ENCODE peak calls at places on chromosomes 16 and 17, in nine cellular contexts. One of them, this sample, is unnamed.

GRCh38 chr17:55237268-55237667 is 27.5 kb upstream of the HLF start:
- DNase-seq in lower lobe of right lung: no peak
- DNase-seq in sigmoid colon: no peak
- DNase-seq in AG10803: peak; percentile 10
- DNase-seq in AG09309: no peak
- DNase-seq in heart left ventricle: no peak
- DNase-seq in GM12865: peak; percentile 42
- DNase-seq in mammary epithelial cell: no peak
- DNase-seq in fibroblast of mammary gland: peak; percentile 1
- DNase-seq in this sample: no peak

GRCh38 chr16:68715471-68715870 is 21.6 kb upstream of the CDH1 start:
- DNase-seq in mammary epithelial cell: no peak
- DNase-seq in sigmoid colon: no peak
- DNase-seq in AG10803: no peak
- DNase-seq in fibroblast of mammary gland: no peak
- DNase-seq in AG09309: no peak
- DNase-seq in lower lobe of right lung: no peak
- DNase-seq in GM12865: no peak
- DNase-seq in heart left ventricle: no peak
- DNase-seq in this sample: no peak

GRCh38 chr16:86809458-86809955 is 231.2 kb downstream of the FOXL1 start:
- DNase-seq in lower lobe of right lung: no peak
- DNase-seq in GM12865: no peak
- DNase-seq in mammary epithelial cell: peak; percentile 92
- DNase-seq in AG10803: peak; percentile 72
- DNase-seq in fibroblast of mammary gland: peak; percentile 87
- DNase-seq in heart left ventricle: no peak
- DNase-seq in AG09309: peak; percentile 68
- DNase-seq in sigmoid colon: no peak
- DNase-seq in this sample: peak; percentile 36

GRCh38 chr17:81249233-81250040 is 10.3 kb downstream of the NDUFAF8 start:
- DNase-seq in heart left ventricle: peak; percentile 50
- DNase-seq in AG09309: no peak
- DNase-seq in GM12865: no peak
- DNase-seq in mammary epithelial cell: peak; percentile 31
- DNase-seq in lower lobe of right lung: peak; percentile 40
- DNase-seq in sigmoid colon: no peak
- DNase-seq in fibroblast of mammary gland: peak; percentile 21
- DNase-seq in AG10803: no peak
- DNase-seq in this sample: no peak

GRCh38 chr17:27640790-27641189 is 9.8 kb downstream of the LGALS9 start:
- DNase-seq in AG09309: no peak
- DNase-seq in GM12865: no peak
- DNase-seq in AG10803: no peak
- DNase-seq in heart left ventricle: no peak
- DNase-seq in fibroblast of mammary gland: no peak
- DNase-seq in lower lobe of right lung: no peak
- DNase-seq in sigmoid colon: no peak
- DNase-seq in mammary epithelial cell: no peak
- DNase-seq in this sample: no peak

GRCh38 chr17:39820541-39820940 is 43.6 kb downstream of the IKZF3 start:
- DNase-seq in mammary epithelial cell: no peak
- DNase-seq in sigmoid colon: no peak
- DNase-seq in heart left ventricle: no peak
- DNase-seq in fibroblast of mammary gland: no peak
- DNase-seq in AG10803: no peak
- DNase-seq in GM12865: peak; percentile 47
- DNase-seq in AG09309: no peak
- DNase-seq in lower lobe of right lung: no peak
- DNase-seq in this sample: no peak

GRCh38 chr17:19645608-19646250 is 2.8 kb upstream of the ALDH3A2 start:
- DNase-seq in mammary epithelial cell: no peak
- DNase-seq in AG10803: no peak
- DNase-seq in AG09309: no peak
- DNase-seq in fibroblast of mammary gland: peak; percentile 30
- DNase-seq in sigmoid colon: no peak
- DNase-seq in heart left ventricle: no peak
- DNase-seq in GM12865: peak; percentile 74
- DNase-seq in lower lobe of right lung: peak; percentile 58
- DNase-seq in this sample: no peak

GRCh38 chr16:23869052-23869451 is 33.3 kb downstream of the PRKCB start:
- DNase-seq in fibroblast of mammary gland: no peak
- DNase-seq in AG09309: no peak
- DNase-seq in heart left ventricle: no peak
- DNase-seq in mammary epithelial cell: no peak
- DNase-seq in AG10803: no peak
- DNase-seq in GM12865: no peak
- DNase-seq in sigmoid colon: no peak
- DNase-seq in lower lobe of right lung: no peak
- DNase-seq in this sample: no peak

GRCh38 chr17:50708050-50709000 is 611 bp upstream of the ANKRD40 start:
- DNase-seq in heart left ventricle: no peak
- DNase-seq in AG10803: peak; percentile 32
- DNase-seq in GM12865: peak; percentile 40
- DNase-seq in lower lobe of right lung: no peak
- DNase-seq in sigmoid colon: no peak
- DNase-seq in fibroblast of mammary gland: no peak
- DNase-seq in mammary epithelial cell: no peak
- DNase-seq in AG09309: no peak
- DNase-seq in this sample: no peak

GRCh38 chr17:39153541-39154111 is 2.2 kb upstream of the PLXDC1 start:
- DNase-seq in heart left ventricle: peak; percentile 95
- DNase-seq in GM12865: peak; percentile 88
- DNase-seq in lower lobe of right lung: peak; percentile 89
- DNase-seq in AG09309: no peak
- DNase-seq in fibroblast of mammary gland: peak; percentile 86
- DNase-seq in AG10803: peak; percentile 87
- DNase-seq in mammary epithelial cell: peak; percentile 78
- DNase-seq in sigmoid colon: peak; percentile 97
- DNase-seq in this sample: no peak

GRCh38 chr17:55067697-55068439 is 99.3 kb downstream of the STXBP4 start:
- DNase-seq in lower lobe of right lung: no peak
- DNase-seq in AG10803: peak; percentile 24
- DNase-seq in mammary epithelial cell: peak; percentile 33
- DNase-seq in fibroblast of mammary gland: peak; percentile 59
- DNase-seq in AG09309: no peak
- DNase-seq in sigmoid colon: no peak
- DNase-seq in heart left ventricle: no peak
- DNase-seq in GM12865: no peak
- DNase-seq in this sample: no peak

GRCh38 chr17:28119049-28119448 is 76.6 kb downstream of the NLK start:
- DNase-seq in AG10803: no peak
- DNase-seq in fibroblast of mammary gland: no peak
- DNase-seq in GM12865: no peak
- DNase-seq in lower lobe of right lung: no peak
- DNase-seq in mammary epithelial cell: no peak
- DNase-seq in sigmoid colon: no peak
- DNase-seq in AG09309: no peak
- DNase-seq in heart left ventricle: no peak
- DNase-seq in this sample: no peak

GRCh38 chr17:40848583-40849235 is 18.3 kb downstream of the KRT12 start:
- DNase-seq in fibroblast of mammary gland: no peak
- DNase-seq in GM12865: no peak
- DNase-seq in AG09309: no peak
- DNase-seq in sigmoid colon: no peak
- DNase-seq in lower lobe of right lung: no peak
- DNase-seq in heart left ventricle: no peak
- DNase-seq in AG10803: no peak
- DNase-seq in mammary epithelial cell: peak; percentile 12
- DNase-seq in this sample: no peak
- TF ChIP-seq CTCF in fibroblast of mammary gland: no peak
- TF ChIP-seq CTCF in GM12865: no peak
- TF ChIP-seq CTCF in AG09309: no peak
- TF ChIP-seq CTCF in sigmoid colon: no peak
- TF ChIP-seq CTCF in lower lobe of right lung: no peak
- TF ChIP-seq CTCF in heart left ventricle: no peak
- TF ChIP-seq CTCF in AG10803: no peak
- TF ChIP-seq CTCF in mammary epithelial cell: no peak
- TF ChIP-seq CTCF in this sample: no peak

DNA sequence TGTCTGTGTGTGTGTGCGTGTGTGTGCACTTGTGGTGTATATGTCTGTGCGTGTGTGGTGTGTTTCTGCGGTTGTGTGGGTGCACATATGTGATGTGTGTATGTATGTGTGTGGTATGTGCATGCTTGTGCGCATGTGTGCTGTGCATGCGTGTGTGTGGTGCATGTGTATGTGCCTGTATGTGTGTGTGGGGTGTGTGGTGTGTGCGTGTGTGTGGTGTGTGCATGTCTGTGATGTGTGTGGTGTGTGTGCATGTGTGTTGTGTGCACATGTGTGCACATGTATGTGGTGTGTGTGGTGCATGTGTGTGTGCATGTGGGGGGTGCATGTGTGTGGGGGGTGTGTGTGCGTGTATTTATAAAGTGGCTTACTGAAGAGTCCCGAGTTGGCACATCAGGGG is 23.0 kb upstream of the DNAI2 start:
- DNase-seq in fibroblast of mammary gland: no peak
- DNase-seq in AG09309: no peak
- DNase-seq in lower lobe of right lung: no peak
- DNase-seq in mammary epithelial cell: no peak
- DNase-seq in heart left ventricle: no peak
- DNase-seq in GM12865: no peak
- DNase-seq in AG10803: no peak
- DNase-seq in sigmoid colon: no peak
- DNase-seq in this sample: no peak
- H3K4me3 ChIP-seq in fibroblast of mammary gland: no peak overlapping the region
- H3K4me3 ChIP-seq in AG09309: no peak overlapping the region
- H3K4me3 ChIP-seq in lower lobe of right lung: no peak overlapping the region
- H3K4me3 ChIP-seq in mammary epithelial cell: no peak overlapping the region
- H3K4me3 ChIP-seq in heart left ventricle: no peak overlapping the region
- H3K4me3 ChIP-seq in GM12865: no peak overlapping the region
- H3K4me3 ChIP-seq in AG10803: no peak overlapping the region
- H3K4me3 ChIP-seq in sigmoid colon: no peak overlapping the region
- H3K4me3 ChIP-seq in this sample: no peak overlapping the region

DNA sequence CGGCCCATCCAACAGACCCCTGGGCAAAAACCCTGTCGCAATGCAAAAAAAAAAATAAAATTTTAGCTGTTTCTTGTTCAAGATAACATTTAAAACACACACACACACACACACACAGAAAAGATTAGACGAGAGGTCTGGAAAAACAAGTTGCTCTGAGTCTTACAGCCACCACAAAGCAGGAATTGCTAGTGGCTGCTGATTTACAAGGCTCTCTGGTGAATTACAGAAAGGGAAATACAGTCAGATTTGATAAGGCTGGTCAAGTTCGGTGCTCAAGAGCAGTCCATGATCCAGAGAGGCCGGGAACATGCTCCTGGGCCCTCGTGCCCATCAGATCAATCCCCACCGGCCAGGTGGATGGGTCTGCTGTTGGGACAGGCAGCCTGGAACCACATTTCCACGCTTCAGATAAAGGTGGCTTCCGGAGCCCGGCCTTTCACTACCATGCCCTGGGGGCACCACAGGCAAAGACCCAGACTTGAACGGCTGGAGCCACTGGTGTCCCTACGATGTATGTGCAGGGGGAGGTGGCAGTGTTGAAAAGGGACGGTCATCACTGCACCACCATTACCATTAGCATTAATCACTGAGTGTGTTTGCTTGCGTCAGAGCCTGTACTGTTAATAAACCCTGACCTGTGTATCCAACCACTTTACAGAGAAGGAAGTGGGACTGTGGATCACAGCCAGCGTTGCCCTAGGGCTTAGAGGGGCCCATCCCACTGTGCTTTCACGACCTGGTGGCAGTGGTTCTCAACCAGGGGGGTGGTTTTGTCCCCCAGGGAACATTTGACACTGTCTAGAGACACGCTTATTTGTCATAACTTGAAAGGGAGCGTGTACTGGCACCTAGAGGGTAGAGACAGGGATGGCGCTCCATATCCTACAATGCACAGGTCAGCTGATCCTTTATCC is 95.1 kb downstream of the XYLT1 start:
- DNase-seq in mammary epithelial cell: no peak
- DNase-seq in AG09309: no peak
- DNase-seq in lower lobe of right lung: no peak
- DNase-seq in heart left ventricle: no peak
- DNase-seq in fibroblast of mammary gland: no peak
- DNase-seq in sigmoid colon: no peak
- DNase-seq in AG10803: no peak
- DNase-seq in GM12865: no peak
- DNase-seq in this sample: no peak
- TF ChIP-seq CTCF in mammary epithelial cell: no peak
- TF ChIP-seq CTCF in AG09309: no peak
- TF ChIP-seq CTCF in lower lobe of right lung: no peak
- TF ChIP-seq CTCF in heart left ventricle: no peak
- TF ChIP-seq CTCF in fibroblast of mammary gland: no peak
- TF ChIP-seq CTCF in sigmoid colon: no peak
- TF ChIP-seq CTCF in AG10803: no peak
- TF ChIP-seq CTCF in GM12865: no peak
- TF ChIP-seq CTCF in this sample: no peak

GRCh38 chr16:67177743-67178699 is 5.7 kb downstream of the MATCAP1 start:
- DNase-seq in fibroblast of mammary gland: peak; percentile 51
- DNase-seq in GM12865: peak; percentile 55
- DNase-seq in lower lobe of right lung: peak; percentile 91
- DNase-seq in AG09309: no peak
- DNase-seq in sigmoid colon: peak; percentile 83
- DNase-seq in heart left ventricle: no peak
- DNase-seq in AG10803: peak; percentile 51
- DNase-seq in mammary epithelial cell: peak; percentile 94
- DNase-seq in this sample: no peak
- H3K4me3 ChIP-seq in fibroblast of mammary gland: peak overlapping the region; percentile 20
- H3K4me3 ChIP-seq in GM12865: no peak overlapping the region
- H3K4me3 ChIP-seq in lower lobe of right lung: peak overlapping the region; percentile 55
- H3K4me3 ChIP-seq in AG09309: peak overlapping the region; percentile 26
- H3K4me3 ChIP-seq in sigmoid colon: peak overlapping the region; percentile 16
- H3K4me3 ChIP-seq in heart left ventricle: peak overlapping the region; percentile 56
- H3K4me3 ChIP-seq in AG10803: peak overlapping the region; percentile 52
- H3K4me3 ChIP-seq in mammary epithelial cell: peak overlapping the region; percentile 50
- H3K4me3 ChIP-seq in this sample: peak overlapping the region; percentile 43

This sample was measured in retinal pigment epithelial cell.